ENCODE peak calls at places on chromosomes 1 and 21, in four cellular contexts. A is HFF-Myc, F is memory B cell, W is activated T-cell treated with anti-CD3 and anti-CD28 coated beads for 48 hours. Z is an unnamed sample.

GRCh38 chr21:37944492-37944891 is 28.2 kb upstream of the KCNJ6 start:
- DNase-seq in W (no peak), A (no peak), F (no peak), Z (no peak)

GRCh38 chr21:32884062-32884461 is 112.5 kb upstream of the PAXBP1 start:
- DNase-seq in A (no peak), F (no peak), W (no peak), Z (no peak)

GRCh38 chr1:219432191-219432606 is 180.7 kb downstream of the ZC3H11B start:
- DNase-seq in W (no peak), A (no peak), F (no peak), Z (no peak)

GRCh38 chr1:221839321-221839720 is 97.4 kb upstream of the DUSP10 start:
- DNase-seq in W (no peak), F (no peak), A (no peak), Z (no peak)

GRCh38 chr1:150281221-150281757 is 1.1 kb upstream of the CIART start:
- DNase-seq in A (no peak), F (peak), W (peak), Z (peak)

GRCh38 chr1:119141020-119141424 is 569 bp upstream of the WARS2 start:
- DNase-seq in A (no peak), F (no peak), W (peak), Z (peak)

GRCh38 chr21:38142226-38142625 is 114.6 kb upstream of the KCNJ15 start:
- DNase-seq in A (no peak), F (no peak), W (no peak), Z (no peak)

GRCh38 chr1:82697965-82698364 is 897.2 kb downstream of the ADGRL2 start:
- DNase-seq in F (no peak), W (no peak), A (no peak), Z (no peak)

GRCh38 chr21:45322231-45322959 is 34.7 kb upstream of the POFUT2 start:
- DNase-seq in F (no peak), W (no peak), A (no peak), Z (no peak)

GRCh38 chr1:183080406-183080805 is 57.2 kb downstream of the LAMC1 start:
- DNase-seq in A (no peak), F (no peak), W (no peak), Z (no peak)

Z was measured in stimulated activated naive CD8-positive, alpha-beta T cell treated with anti-CD3 and anti-CD28 coated beads, Interleukin-15, amount 100 ng/mL, for 72 hours.